ENCODE peak calls at places on chromosomes 7 and 10, in six cellular contexts. M is CD8-positive, alpha-beta T cell; V is ovary; X is IMR-90; U is mucosa of descending colon; C is heart right ventricle. F is an unnamed sample.

GRCh38 chr7:38574121-38574520 is 57.1 kb downstream of the AMPH start:
- DNase-seq in M (no peak), C (no peak), X (peak; percentile 31), U (no peak), V (no peak), F (no peak)

GRCh38 chr10:48659790-48660189 is 24.9 kb upstream of the WDFY4 start:
- DNase-seq in U (no peak), M (no peak), C (no peak), X (no peak), V (no peak), F (no peak)

GRCh38 chr7:128347573-128348147 is 4.0 kb upstream of the RBM28 start:
- DNase-seq in C (peak; percentile 40), V (no peak), U (no peak), X (peak; percentile 45), M (peak; percentile 24), F (no peak)

GRCh38 chr7:72404743-72405142 is 7.4 kb downstream of the CALN1 start:
- DNase-seq in M (no peak), U (no peak), C (no peak), X (no peak), V (no peak), F (no peak)

GRCh38 chr7:83119496-83119895 is 43.2 kb downstream of the PCLO start:
- DNase-seq in M (no peak), V (no peak), X (no peak), U (no peak), C (no peak), F (no peak)

GRCh38 chr7:127789031-127789430 is 137.0 kb downstream of the SND1 start:
- DNase-seq in M (no peak), V (no peak), X (no peak), U (no peak), C (no peak), F (no peak)

GRCh38 chr7:133672866-133673265 is 420.0 kb downstream of the EXOC4 start:
- DNase-seq in U (no peak), X (no peak), M (no peak), C (no peak), V (no peak), F (no peak)

GRCh38 chr10:80277567-80278250 is 11.7 kb downstream of the MAT1A start:
- DNase-seq in C (no peak), X (no peak), M (no peak), U (no peak), V (no peak), F (no peak)

GRCh38 chr10:74963549-74963948 is 137.1 kb downstream of the KAT6B start:
- DNase-seq in U (no peak), X (peak; percentile 19), V (no peak), M (no peak), C (no peak), F (no peak)

GRCh38 chr7:46616636-46617035 is 695.6 kb upstream of the IGFBP3 start:
- DNase-seq in U (no peak), X (peak; percentile 34), M (no peak), C (no peak), V (no peak), F (no peak)

GRCh38 chr10:91340613-91341362 is 69.4 kb upstream of the HECTD2 start:
- DNase-seq in X (peak; percentile 94), C (no peak), M (no peak), U (no peak), V (no peak), F (peak; percentile 47)

GRCh38 chr7:55129409-55130078 is 110.7 kb downstream of the EGFR start:
- DNase-seq in M (no peak), U (no peak), X (peak; percentile 79), V (no peak), C (no peak), F (no peak)

GRCh38 chr10:3895045-3895609 is 110.1 kb upstream of the KLF6 start:
- DNase-seq in U (no peak), X (peak; percentile 63), C (no peak), V (no peak), M (no peak), F (no peak)

GRCh38 chr10:16927536-16927935 is 110.3 kb upstream of the RSU1 start:
- DNase-seq in M (no peak), V (no peak), C (no peak), X (no peak), U (no peak), F (no peak)

GRCh38 chr10:104666106-104666505 is 25.0 kb downstream of the SORCS3 start:
- DNase-seq in V (no peak), X (no peak), U (no peak), C (no peak), M (no peak), F (no peak)

GRCh38 chr10:8296090-8296741 is 241.7 kb downstream of the GATA3 start:
- DNase-seq in X (no peak), U (no peak), C (no peak), V (no peak), M (no peak), F (no peak)

GRCh38 chr10:76711374-76711997 is 926.1 kb downstream of the KCNMA1 start:
- DNase-seq in M (no peak), U (no peak), X (no peak), V (no peak), C (no peak), F (no peak)

GRCh38 chr10:132994371-132994796 is 52.0 kb upstream of the CFAP46 start:
- DNase-seq in C (no peak), M (no peak), X (peak; percentile 8), V (no peak), U (peak; percentile 41), F (no peak)

GRCh38 chr7:155568335-155568660 is 21.9 kb upstream of the CNPY1 start:
- DNase-seq in V (no peak), X (no peak), U (no peak), C (no peak), M (no peak), F (no peak)

GRCh38 chr7:24756989-24757798 is at the start of gene GSDME:
- DNase-seq in M (no peak), V (peak; percentile 73), C (peak; percentile 47), U (no peak), X (peak; percentile 59), F (no peak)
- TF ChIP-seq CTCF in M (no peak), V (no peak), C (no peak), U (no peak), X (no peak), F (no peak)

DNA sequence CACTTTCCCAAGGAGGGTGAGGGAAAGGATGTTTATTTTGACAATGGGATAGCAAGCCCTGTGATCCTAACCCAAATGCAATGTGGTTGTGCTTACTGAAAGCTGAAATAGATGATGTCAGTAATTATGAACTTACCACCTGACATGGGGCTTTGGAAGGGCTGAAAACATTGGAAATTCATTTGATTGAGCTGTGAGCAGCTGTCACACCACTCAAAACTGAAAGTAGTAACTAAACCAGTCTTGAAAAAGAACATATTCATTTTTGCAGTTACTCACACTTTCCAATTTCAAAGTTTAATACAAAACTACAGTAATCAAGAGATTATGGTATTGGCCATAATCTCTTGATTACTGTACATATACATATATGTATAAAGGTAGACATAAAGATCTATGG is 155.5 kb upstream of the HPS1 start:
- DNase-seq in C (no peak), X (no peak), V (no peak), U (no peak), M (no peak), F (no peak)
- TF ChIP-seq CTCF in C (no peak), X (no peak), V (no peak), U (no peak), M (no peak), F (no peak)

GRCh38 chr10:101843032-101843991 is at the start of gene KCNIP2:
- DNase-seq in V (no peak), U (peak; percentile 66), X (no peak), C (peak; percentile 48), M (no peak), F (no peak)
- TF ChIP-seq CTCF in V (no peak), U (no peak), X (peak; percentile 39), C (peak; percentile 76), M (peak; percentile 72), F (peak; percentile 21)

DNA sequence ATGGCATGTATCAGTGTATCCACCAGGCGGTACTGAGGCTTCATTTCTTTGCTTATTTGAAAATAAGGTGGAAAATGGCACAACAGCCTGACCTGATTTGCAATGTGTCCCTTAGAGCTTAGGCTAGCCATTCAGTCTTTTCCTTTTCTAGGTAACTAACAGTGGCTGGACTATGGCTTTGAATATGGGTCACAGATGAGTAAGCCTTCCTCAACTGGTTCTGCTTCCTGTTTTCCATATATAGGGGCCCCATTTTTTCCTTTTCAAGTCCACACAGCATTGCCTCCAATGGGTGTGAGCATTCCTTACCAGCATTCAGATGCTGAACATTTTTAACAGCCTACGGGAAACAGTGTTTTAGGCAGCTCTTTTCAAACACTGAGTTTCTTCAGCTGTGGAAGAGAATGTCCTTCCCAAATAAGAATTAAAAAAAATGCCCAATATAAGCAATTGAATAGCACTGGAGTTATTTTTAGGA is 3.9 kb upstream of the ITGB1 start:
- DNase-seq in V (no peak), M (no peak), C (peak; percentile 33), X (peak; percentile 93), U (no peak), F (no peak)
- TF ChIP-seq CTCF in V (no peak), M (no peak), C (no peak), X (peak; percentile 34), U (no peak), F (peak; percentile 26)

GRCh38 chr7:95794917-95795515 is 22.7 kb downstream of the DYNC1I1 start:
- DNase-seq in C (no peak), V (no peak), M (no peak), U (no peak), X (peak; percentile 30), F (no peak)
- TF ChIP-seq CTCF in C (peak; percentile 47), V (no peak), M (no peak), U (peak; percentile 9), X (peak; percentile 36), F (peak; percentile 31)

GRCh38 chr7:29883462-29884398 is 77.4 kb downstream of the WIPF3 start:
- DNase-seq in C (no peak), X (no peak), M (no peak), V (no peak), U (peak; percentile 55), F (no peak)

GRCh38 chr7:29879609-29880008 is 73.3 kb downstream of the WIPF3 start:
- DNase-seq in V (peak; percentile 47), C (peak; percentile 25), X (peak; percentile 21), M (no peak), U (no peak), F (no peak)

GRCh38 chr7:29884399-29885272 is 78.3 kb downstream of the WIPF3 start:
- DNase-seq in V (no peak), U (no peak), M (no peak), C (no peak), X (no peak), F (no peak)

GRCh38 chr7:29882481-29882880 is 76.2 kb downstream of the WIPF3 start:
- DNase-seq in V (no peak), M (no peak), X (no peak), C (no peak), U (no peak), F (no peak)

DNA sequence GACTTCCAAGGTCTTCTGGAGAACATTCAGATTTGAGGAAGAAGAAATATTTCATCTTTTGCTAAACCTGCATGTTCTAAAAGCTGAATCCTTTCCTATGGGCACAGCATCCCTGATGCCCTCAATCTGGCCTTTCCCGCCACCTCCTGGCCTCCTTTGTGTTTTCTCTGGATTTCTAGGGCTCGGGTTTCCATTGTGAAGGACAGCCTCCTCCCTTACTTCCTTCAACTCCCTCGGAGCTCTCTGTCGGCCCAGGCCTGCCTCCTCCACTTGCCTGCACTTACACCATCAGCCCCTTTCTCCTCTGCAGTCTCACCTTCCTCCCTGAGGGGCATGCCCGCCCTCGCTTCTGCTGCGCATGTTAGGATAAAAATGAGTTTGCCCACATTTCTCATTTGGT is 75.4 kb downstream of the WIPF3 start:
- DNase-seq in X (no peak), V (no peak), C (no peak), U (no peak), M (no peak), F (no peak)
- TF ChIP-seq CTCF in X (no peak), V (no peak), C (no peak), U (no peak), M (no peak), F (no peak)

GRCh38 chr10:83677795-83678194 is 461.5 kb upstream of the GHITM start:
- DNase-seq in V (no peak), M (no peak), U (no peak), X (no peak), C (no peak), F (no peak)
- TF ChIP-seq CTCF in V (no peak), M (no peak), U (no peak), X (no peak), C (no peak), F (no peak)

F was measured in AG09319.